ENCODE peak calls at places on chromosomes 16 and 17, in ten cellular contexts. B is LNCaP clone FGC; R is GM23248; V is vagina; O is stimulated activated CD4-positive, alpha-beta T cell treated with anti-CD3 and anti-CD28 coated beads, Interleukin-1b, Interleukin-23, amount 100 ng/mL, for 24 hours; L is T-cell; U is esophagus squamous epithelium; K is tibial nerve; Y is dorsolateral prefrontal cortex; J is gastrocnemius medialis. C is an unnamed sample.

GRCh38 chr17:1060991-1061390 is 64.1 kb downstream of the TIMM22 start:
- DNase-seq in U (no peak), R (peak), O (no peak), Y (no peak), K (no peak), J (peak), B (no peak), V (no peak), L (no peak), C (no peak)

GRCh38 chr16:78464833-78465232 is 365.4 kb downstream of the WWOX start:
- DNase-seq in V (no peak), L (no peak), K (no peak), J (no peak), O (no peak), Y (no peak), R (no peak), U (no peak), B (no peak), C (no peak)

GRCh38 chr16:88681084-88681680 is 5.1 kb downstream of the SNAI3 start:
- DNase-seq in U (no peak), B (no peak), J (no peak), K (no peak), O (no peak), L (peak), Y (no peak), V (no peak), R (no peak), C (no peak)

GRCh38 chr17:69250641-69251040 is 22.0 kb upstream of the ABCA10 start:
- DNase-seq in J (no peak), Y (no peak), L (no peak), R (peak), U (no peak), V (no peak), B (no peak), O (no peak), K (no peak), C (no peak)

GRCh38 chr17:55420776-55421178 is 858 bp downstream of the MMD start:
- DNase-seq in V (no peak), O (no peak), U (no peak), Y (peak), L (peak), K (peak), J (no peak), R (peak), B (no peak), C (no peak)

GRCh38 chr16:11016993-11017392 is 72.6 kb downstream of the CLEC16A start:
- DNase-seq in K (no peak), L (no peak), U (no peak), J (peak), V (no peak), R (peak), O (no peak), B (no peak), Y (peak), C (no peak)

GRCh38 chr17:50129303-50129945 is 536 bp downstream of the SAMD14 start:
- DNase-seq in O (no peak), Y (no peak), R (peak), K (no peak), J (no peak), U (no peak), V (no peak), L (peak), B (no peak), C (no peak)

GRCh38 chr16:3729161-3730112 is 12.1 kb upstream of the TRAP1 start:
- DNase-seq in V (no peak), R (no peak), U (no peak), Y (no peak), K (no peak), L (no peak), B (no peak), J (no peak), O (no peak), C (no peak)

GRCh38 chr16:30064746-30065111 is 831 bp upstream of the ALDOA start:
- DNase-seq in L (no peak), J (no peak), V (no peak), Y (no peak), O (no peak), R (no peak), B (no peak), K (no peak), U (no peak), C (no peak)

GRCh38 chr17:19362293-19363113 is at the start of gene B9D1:
- DNase-seq in Y (peak), V (no peak), J (peak), B (peak), L (peak), U (peak), R (peak), O (peak), K (peak), C (peak)

GRCh38 chr17:74852237-74853047 is 7.2 kb downstream of the GRIN2C start:
- DNase-seq in O (peak), R (peak), V (no peak), L (peak), Y (no peak), J (no peak), U (no peak), K (no peak), B (peak), C (peak)

GRCh38 chr16:87538594-87538993 is 45.8 kb upstream of the ZCCHC14 start:
- DNase-seq in V (no peak), U (no peak), Y (no peak), K (no peak), L (no peak), O (no peak), R (peak), J (no peak), B (no peak), C (no peak)

GRCh38 chr17:55265434-55266021 is 768 bp downstream of the HLF start:
- DNase-seq in V (no peak), O (no peak), Y (no peak), R (peak), K (no peak), B (no peak), J (no peak), L (no peak), U (no peak), C (no peak)